ENCODE peak calls at places on chromosomes 13 and 19, in nine cellular contexts. G, X, E, W, T, S, N, Y and Z are unnamed samples. For H3K36me3, the result is how much of the 10 kb centered on the place peaks cover.

GRCh38 chr13:93977986-93978385 is 501.5 kb downstream of the DCT start:
- DNase-seq in N (no peak), T (no peak), E (no peak), G (no peak), W (no peak), S (no peak), Y (no peak), X (no peak), Z (no peak)

GRCh38 chr13:37412271-37412683 is 186.3 kb downstream of the POSTN start:
- DNase-seq in N (no peak), Y (no peak), W (no peak), G (no peak), T (no peak), E (no peak), S (no peak), X (no peak), Z (no peak)

GRCh38 chr19:3785938-3786824 is at the start of gene MATK:
- DNase-seq in G (no peak), T (no peak), N (no peak), W (no peak), S (no peak), X (peak), Y (no peak), E (no peak), Z (no peak)

GRCh38 chr13:71309905-71310304 is 557.1 kb downstream of the DACH1 start:
- DNase-seq in E (no peak), N (no peak), X (no peak), G (no peak), T (no peak), W (no peak), S (no peak), Y (no peak), Z (no peak)

GRCh38 chr13:103810026-103810425 is 743.8 kb upstream of the SLC10A2 start:
- DNase-seq in Y (no peak), T (no peak), N (no peak), X (no peak), W (no peak), E (no peak), G (no peak), S (no peak), Z (no peak)

GRCh38 chr19:33071887-33072286 is 7.2 kb upstream of the RHPN2 start:
- DNase-seq in X (no peak), N (no peak), T (peak), W (peak), Y (no peak), G (no peak), S (no peak), E (peak), Z (no peak)

GRCh38 chr13:35994131-35994966 is 136.8 kb downstream of the DCLK1 start:
- DNase-seq in N (peak), E (no peak), T (no peak), S (no peak), W (peak), X (no peak), G (no peak), Y (no peak), Z (no peak)

GRCh38 chr13:100921139-100921538 is 246.5 kb upstream of the TMTC4 start:
- DNase-seq in W (no peak), X (no peak), N (no peak), G (no peak), S (no peak), E (no peak), Y (no peak), T (no peak), Z (no peak)

GRCh38 chr19:2554856-2555255 is 78.9 kb downstream of the GADD45B start:
- DNase-seq in E (no peak), W (peak), Y (no peak), X (peak), N (no peak), S (peak), T (no peak), G (no peak), Z (no peak)

GRCh38 chr13:58619396-58620113 is 988.0 kb downstream of the PCDH17 start:
- DNase-seq in W (no peak), S (no peak), X (no peak), G (no peak), E (no peak), Y (no peak), N (no peak), T (no peak), Z (no peak)

GRCh38 chr19:28878862-28879566 is 333.9 kb downstream of the UQCRFS1 start:
- DNase-seq in N (no peak), G (peak), X (no peak), E (peak), W (peak), S (peak), T (peak), Y (peak), Z (peak)

GRCh38 chr13:30373727-30374126 is 48.6 kb upstream of the UBE2L5 start:
- DNase-seq in S (peak), X (peak), T (no peak), N (no peak), Y (no peak), G (no peak), E (peak), W (no peak), Z (no peak)

GRCh38 chr13:60111726-60112125 is 52.0 kb downstream of the DIAPH3 start:
- DNase-seq in E (no peak), X (no peak), W (no peak), S (no peak), Y (no peak), T (no peak), N (no peak), G (no peak), Z (no peak)

GRCh38 chr13:92938481-92939020 is 288.1 kb upstream of the GPC6 start:
- DNase-seq in G (no peak), T (no peak), E (no peak), W (no peak), S (no peak), X (no peak), Y (no peak), N (no peak), Z (no peak)

GRCh38 chr13:57634829-57635165 is 3.3 kb downstream of the PCDH17 start:
- DNase-seq in N (peak), X (peak), T (no peak), Y (no peak), E (no peak), G (no peak), W (no peak), S (no peak), Z (no peak)

GRCh38 chr19:33064117-33064777 is 441 bp downstream of the RHPN2 start:
- DNase-seq in W (peak), S (peak), N (no peak), X (peak), Y (peak), E (peak), G (no peak), T (peak), Z (no peak)

GRCh38 chr19:28504727-28505126 is 708.2 kb downstream of the UQCRFS1 start:
- DNase-seq in Y (no peak), S (no peak), T (no peak), W (no peak), E (no peak), X (peak), N (no peak), G (no peak), Z (no peak)

GRCh38 chr13:81184556-81185265 is 843.8 kb upstream of the SPRY2 start:
- DNase-seq in E (no peak), S (no peak), Y (no peak), N (no peak), W (peak), X (no peak), T (peak), G (no peak), Z (no peak)

GRCh38 chr13:34733720-34734119 is 208.3 kb upstream of the NBEA start:
- DNase-seq in X (no peak), Y (no peak), T (no peak), N (no peak), S (no peak), G (no peak), W (no peak), E (no peak), Z (no peak)

GRCh38 chr19:33290956-33291622 is 11.2 kb downstream of the CEBPA start:
- DNase-seq in X (peak), G (no peak), S (peak), E (peak), T (peak), N (peak), Y (peak), W (peak), Z (no peak)

GRCh38 chr13:73248711-73249580 is 190.1 kb downstream of the KLF5 start:
- DNase-seq in T (peak), W (peak), Y (peak), E (no peak), N (peak), X (no peak), G (no peak), S (no peak), Z (no peak)

GRCh38 chr13:97141564-97142005 is 80.5 kb upstream of the MBNL2 start:
- DNase-seq in T (peak), G (no peak), N (no peak), E (peak), Y (peak), X (no peak), W (peak), S (no peak), Z (peak)

GRCh38 chr13:113647351-113648217 is 10.4 kb downstream of the ATP4B start:
- DNase-seq in S (peak), X (peak), T (peak), G (peak), E (peak), Y (peak), N (peak), W (peak), Z (peak)

GRCh38 chr13:112822851-112823250 is 133.0 kb downstream of the ATP11A start:
- DNase-seq in W (no peak), G (no peak), T (no peak), N (no peak), S (peak), X (no peak), E (no peak), Y (no peak), Z (no peak)

GRCh38 chr13:105442941-105443340 is 1092.5 kb downstream of the EFNB2 start:
- DNase-seq in S (no peak), T (no peak), E (no peak), N (no peak), W (peak), X (no peak), Y (no peak), G (no peak), Z (no peak)

GRCh38 chr19:45969676-45970075 is 4.0 kb downstream of the NOVA2 start:
- DNase-seq in N (no peak), T (no peak), W (no peak), G (no peak), Y (no peak), S (no peak), E (no peak), X (no peak), Z (no peak)

GRCh38 chr19:45972944-45973525 is 630 bp downstream of the NOVA2 start:
- DNase-seq in T (no peak), N (no peak), G (no peak), X (no peak), Y (no peak), W (no peak), S (no peak), E (no peak), Z (no peak)

GRCh38 chr19:45973564-45974338 is at the start of gene NOVA2:
- DNase-seq in W (peak), Y (peak), X (peak), G (no peak), N (no peak), E (peak), S (peak), T (peak), Z (peak)

GRCh38 chr19:45972081-45972943 is 1.4 kb downstream of the NOVA2 start:
- DNase-seq in G (no peak), W (no peak), S (no peak), X (no peak), Y (no peak), E (no peak), N (no peak), T (no peak), Z (no peak)

DNA sequence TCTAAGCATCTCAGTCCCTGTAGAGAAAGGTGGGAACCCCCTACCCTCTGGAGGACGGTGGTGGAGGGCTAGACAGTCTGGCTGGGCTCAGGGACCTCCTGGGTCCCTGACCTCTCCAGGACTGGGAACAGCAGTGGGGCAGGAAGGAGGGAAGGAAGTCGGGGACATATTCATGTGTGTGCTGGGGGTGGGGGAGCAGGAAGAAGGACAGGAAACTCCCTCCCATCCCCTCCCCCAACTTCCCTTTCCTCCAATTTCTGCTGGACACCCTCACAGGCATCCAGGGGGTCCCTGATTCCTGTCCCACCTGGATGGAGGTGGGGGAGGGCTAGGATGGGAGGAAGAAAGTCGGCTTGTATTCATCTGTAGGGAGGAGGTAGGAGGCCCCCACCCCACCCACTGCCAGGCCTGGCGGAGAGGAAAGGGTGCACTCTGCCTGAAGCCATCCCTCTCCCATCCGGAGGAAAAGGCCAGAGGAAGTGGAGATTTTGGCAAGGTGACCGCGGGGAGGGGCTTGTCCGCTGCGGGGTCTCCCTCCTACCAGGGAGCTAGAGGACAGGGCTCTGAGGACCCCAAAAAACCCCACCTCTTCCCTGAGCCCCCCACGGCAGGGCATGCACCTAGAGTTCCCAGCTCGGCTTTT is 2.3 kb downstream of the NOVA2 start:
- DNase-seq in S (no peak), X (no peak), E (no peak), T (no peak), Y (peak), W (no peak), G (no peak), N (no peak), Z (no peak)
- H3K4me3 ChIP-seq in S (peak), X (peak), E (no peak), T (no peak), Y (peak), W (no peak), G (peak), N (no peak), Z (peak)

DNA sequence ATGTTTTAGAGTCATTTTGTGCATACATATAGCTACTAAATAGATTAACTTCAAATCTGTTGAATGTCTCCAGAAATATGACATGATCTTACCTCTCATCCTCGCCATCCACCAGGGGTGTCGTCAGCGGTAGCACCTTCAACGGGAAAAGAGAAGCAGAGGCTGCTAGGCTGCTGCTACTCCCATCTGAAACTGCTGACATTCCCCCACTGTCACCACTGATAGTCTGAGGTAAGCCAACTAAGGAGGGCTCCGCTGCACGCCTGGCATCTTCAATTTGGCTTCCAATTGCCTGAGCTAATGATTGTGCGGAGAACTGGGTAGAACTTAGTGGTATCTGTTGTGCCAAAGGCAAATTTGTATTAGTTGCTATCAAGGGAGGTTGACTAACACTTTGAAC is 3.1 kb downstream of the TSC22D1 start:
- DNase-seq in Y (no peak), G (no peak), S (no peak), X (no peak), T (no peak), N (no peak), E (no peak), W (no peak), Z (no peak)
- TF ChIP-seq CTCF in Y (no peak), G (no peak), S (no peak), X (no peak), T (no peak), N (no peak), E (no peak), W (no peak), Z (no peak)

GRCh38 chr19:10788146-10788545 is 47.9 kb downstream of the TMED1 start:
- DNase-seq in Y (no peak), T (no peak), X (no peak), S (no peak), E (no peak), W (no peak), N (no peak), G (no peak), Z (no peak)

GRCh38 chr19:10780368-10780767 is 55.6 kb downstream of the TMED1 start:
- DNase-seq in W (no peak), X (no peak), S (peak), T (no peak), Y (peak), N (no peak), G (no peak), E (peak), Z (peak)

GRCh38 chr19:10782795-10783194 is 53.2 kb downstream of the TMED1 start:
- DNase-seq in S (no peak), Y (no peak), G (no peak), T (no peak), X (peak), N (no peak), W (no peak), E (no peak), Z (no peak)

GRCh38 chr19:10789876-10790275 is 46.1 kb downstream of the TMED1 start:
- DNase-seq in E (no peak), S (no peak), Y (no peak), T (no peak), W (no peak), N (no peak), G (no peak), X (no peak), Z (no peak)

DNA sequence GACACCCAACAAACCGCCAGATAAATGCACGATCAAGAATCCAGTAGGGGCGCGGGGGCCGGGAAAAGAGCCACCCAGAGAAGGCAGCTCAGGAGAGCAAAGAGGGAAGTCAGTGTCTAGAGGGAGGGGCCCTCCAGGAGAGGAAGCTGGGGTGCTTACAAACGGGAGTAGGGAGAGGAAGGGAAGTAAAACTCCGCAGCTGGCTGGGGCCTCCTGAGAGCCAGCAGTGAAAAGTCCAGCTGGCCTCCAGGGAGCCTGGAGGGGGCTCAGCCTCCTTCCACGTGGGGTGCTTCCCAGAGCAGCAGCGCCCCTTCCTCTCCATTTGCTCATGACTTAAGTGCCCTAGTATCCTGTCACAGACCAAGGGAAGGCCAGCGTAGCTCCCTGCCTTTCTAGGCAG is 51.8 kb downstream of the TMED1 start:
- DNase-seq in T (no peak), Y (peak), W (no peak), S (peak), N (no peak), E (peak), X (peak), G (no peak), Z (no peak)
- H3K36me3 ChIP-seq in T (under half), Y (under half), W (half or more), S (half or more), N (half or more), E (half or more), X (half or more), G (under half), Z (half or more)

GRCh38 chr19:52191951-52192350 is 2.1 kb downstream of the PPP2R1A start:
- DNase-seq in Y (no peak), T (no peak), E (no peak), G (no peak), X (no peak), W (no peak), S (no peak), N (no peak), Z (no peak)
- H3K4me3 ChIP-seq in Y (no peak), T (no peak), E (no peak), G (peak), X (no peak), W (peak), S (peak), N (no peak), Z (peak)

GRCh38 chr19:38655148-38655824 is 7.8 kb downstream of the ACTN4 start:
- DNase-seq in S (no peak), Y (no peak), T (no peak), E (no peak), G (no peak), X (no peak), W (no peak), N (no peak), Z (no peak)

GRCh38 chr19:38653028-38653571 is 5.7 kb downstream of the ACTN4 start:
- DNase-seq in N (no peak), T (peak), W (no peak), S (no peak), Y (no peak), X (no peak), G (no peak), E (peak), Z (peak)

GRCh38 chr19:38657633-38658222 is 10.3 kb downstream of the ACTN4 start:
- DNase-seq in Y (no peak), N (peak), E (no peak), X (no peak), S (no peak), G (no peak), W (peak), T (no peak), Z (no peak)

GRCh38 chr19:38656171-38656981 is 8.9 kb downstream of the ACTN4 start:
- DNase-seq in N (no peak), W (peak), Y (no peak), S (no peak), E (no peak), T (no peak), X (no peak), G (no peak), Z (no peak)

DNA sequence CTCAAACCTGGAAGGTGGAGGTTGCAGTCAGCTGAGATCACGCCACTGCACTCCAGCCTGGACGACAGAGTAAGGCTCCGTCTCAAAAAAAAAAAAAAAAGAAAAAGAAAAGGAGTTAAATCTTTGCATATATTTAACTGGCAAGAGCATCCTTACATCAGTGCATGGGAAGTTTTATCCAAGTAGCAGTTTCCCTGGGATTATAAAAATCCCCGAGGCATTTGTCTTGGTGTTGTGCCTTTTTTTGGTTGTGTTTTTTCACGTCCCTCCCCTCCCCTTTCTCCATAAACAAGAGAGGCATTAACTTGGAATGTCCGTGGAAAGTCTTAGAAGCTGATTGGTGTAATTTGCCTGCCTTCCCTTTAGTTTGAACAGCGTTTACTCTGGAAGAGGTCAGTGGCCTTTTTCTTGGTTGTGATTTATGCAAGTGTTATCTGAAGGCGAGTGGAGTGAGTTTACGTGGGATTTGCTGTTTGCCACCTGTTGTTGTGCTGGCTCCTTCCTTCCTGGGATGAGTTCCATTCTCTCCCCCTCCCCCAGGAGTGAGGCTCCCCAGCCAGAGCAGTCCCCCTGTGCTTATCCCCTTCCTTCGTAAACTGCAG is 7.1 kb downstream of the ACTN4 start:
- DNase-seq in W (no peak), E (no peak), T (no peak), Y (no peak), S (no peak), N (no peak), X (no peak), G (no peak), Z (no peak)
- TF ChIP-seq CTCF in W (no peak), E (no peak), T (no peak), Y (no peak), S (no peak), N (no peak), X (no peak), G (no peak), Z (no peak)

DNA sequence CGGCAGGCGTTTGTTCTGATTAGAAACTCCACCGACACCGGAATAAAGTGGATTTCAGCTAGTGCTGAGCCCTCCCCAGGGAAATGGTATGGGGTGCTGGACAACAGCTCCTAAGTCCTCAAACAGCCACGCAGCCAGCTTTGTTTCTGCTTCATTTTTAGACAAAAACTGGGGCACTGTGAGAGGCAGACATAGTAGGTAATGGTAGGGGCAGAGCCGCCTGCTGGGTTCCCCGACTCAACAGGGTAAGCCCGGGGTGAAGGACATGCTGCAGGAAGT is 39.7 kb downstream of the CARS2 start:
- DNase-seq in N (no peak), G (no peak), E (no peak), X (no peak), Y (no peak), S (no peak), T (no peak), W (no peak), Z (no peak)
- H3K36me3 ChIP-seq in N (half or more), G (under half), E (under half), X (half or more), Y (under half), S (half or more), T (under half), W (under half), Z (half or more)

GRCh38 chr19:18438331-18439024 is 545 bp upstream of the ISYNA1 start:
- DNase-seq in Y (no peak), X (peak), E (no peak), T (peak), S (no peak), N (no peak), G (no peak), W (no peak), Z (no peak)
- H3K4me3 ChIP-seq in Y (no peak), X (peak), E (no peak), T (peak), S (peak), N (peak), G (peak), W (peak), Z (peak)